ENCODE peak calls at places on chromosomes 4 and X, in six cellular contexts. P, I, H, E, A and X are unnamed samples.
A peak's percentile ranks its signal among the peaks of the same experiment; 100 is the strongest.

GRCh38 chrX:70998402-70999027 is 67.6 kb upstream of the SLC7A3 start:
- DNase-seq in I (no peak), H (no peak), P (no peak), E (no peak), A (peak; percentile 51), X (no peak)

GRCh38 chr4:47499705-47500104 is 14.6 kb downstream of the ATP10D start:
- DNase-seq in H (no peak), I (no peak), E (no peak), A (no peak), P (no peak), X (no peak)

GRCh38 chrX:39542316-39542715 is 555.4 kb downstream of the BCOR start:
- DNase-seq in P (no peak), E (no peak), H (no peak), I (no peak), A (no peak), X (no peak)

GRCh38 chrX:105973387-105973739 is 65.2 kb downstream of the SERPINA7 start:
- DNase-seq in I (no peak), E (no peak), H (no peak), A (no peak), P (no peak), X (no peak)

GRCh38 chr4:184461711-184462110 is 12.6 kb downstream of the IRF2 start:
- DNase-seq in H (peak; percentile 65), E (no peak), A (no peak), P (no peak), I (no peak), X (no peak)

GRCh38 chr4:87038837-87039715 is 104.3 kb downstream of the AFF1 start:
- DNase-seq in I (peak; percentile 90), H (peak; percentile 40), E (no peak), P (peak; percentile 44), A (peak; percentile 88), X (peak; percentile 89)

GRCh38 chr4:138275946-138276621 is 33.9 kb upstream of the SLC7A11 start:
- DNase-seq in A (no peak), I (no peak), H (no peak), E (no peak), P (no peak), X (no peak)

GRCh38 chr4:59608466-59608865 is 1591.7 kb upstream of the ADGRL3 start:
- DNase-seq in E (no peak), I (no peak), H (no peak), P (no peak), A (no peak), X (no peak)

DNA sequence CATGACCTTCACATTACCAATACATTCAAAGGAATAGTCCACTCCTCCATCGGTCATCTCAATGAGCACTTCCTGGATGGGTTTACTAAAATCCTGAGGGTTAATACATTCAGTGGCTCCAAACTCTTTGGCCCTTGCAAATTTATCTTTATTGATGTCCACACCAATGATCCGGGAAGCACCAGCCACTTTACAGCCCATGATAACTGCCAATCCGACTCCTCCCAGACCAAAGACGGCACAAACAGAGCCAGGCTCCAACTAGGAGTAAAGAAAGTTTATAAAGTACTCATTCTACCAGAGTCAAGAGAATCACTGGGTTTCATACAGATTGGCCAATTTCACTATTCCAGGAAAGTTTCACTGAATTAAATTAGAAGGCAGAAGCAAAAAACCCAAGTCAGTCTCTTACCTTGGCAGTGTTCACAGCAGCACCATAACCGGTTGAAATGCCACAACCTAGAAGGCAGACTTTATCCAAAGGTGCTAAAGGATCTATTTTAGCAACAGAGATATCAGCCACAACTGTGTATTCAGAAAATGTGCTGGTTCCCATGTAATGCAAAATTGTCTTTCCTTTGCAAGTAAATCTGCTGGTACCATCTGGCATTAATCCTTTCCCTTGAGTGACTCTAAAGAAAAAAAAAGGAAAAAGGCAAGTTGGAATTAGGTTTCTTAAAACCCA is 12.2 kb downstream of the ADH5 start:
- DNase-seq in P (no peak), E (no peak), A (no peak), H (no peak), I (no peak), X (no peak)
- H3K36me3 ChIP-seq in P (peaks cover 45% of the 10 kb centered on the region), E (peaks cover 100% of the 10 kb centered on the region), A (peaks cover 41% of the 10 kb centered on the region), H (peaks cover 43% of the 10 kb centered on the region), I (peaks cover 13% of the 10 kb centered on the region), X (peaks cover 12% of the 10 kb centered on the region)

GRCh38 chrX:675279-675886 is 44.8 kb downstream of the SHOX start:
- DNase-seq in E (no peak), P (no peak), H (no peak), A (no peak), I (no peak), X (no peak)
- H3K4me3 ChIP-seq in E (no peak overlapping the region), P (no peak overlapping the region), H (no peak overlapping the region), A (no peak overlapping the region), I (no peak overlapping the region), X (no peak overlapping the region)

GRCh38 chr4:8236141-8236919 is 33.2 kb upstream of the HTRA3 start:
- DNase-seq in E (no peak), I (peak; percentile 64), P (peak; percentile 18), A (no peak), H (peak; percentile 59), X (no peak)

GRCh38 chr4:8236920-8237195 is 32.7 kb upstream of the HTRA3 start:
- DNase-seq in H (peak; percentile 38), A (no peak), P (no peak), E (no peak), I (no peak), X (no peak)

GRCh38 chr4:8237256-8237989 is 32.1 kb upstream of the HTRA3 start:
- DNase-seq in I (no peak), H (peak; percentile 72), A (no peak), P (no peak), E (no peak), X (no peak)

GRCh38 chr4:8235224-8235623 is 34.3 kb upstream of the HTRA3 start:
- DNase-seq in H (no peak), A (no peak), I (no peak), E (no peak), P (no peak), X (no peak)

DNA sequence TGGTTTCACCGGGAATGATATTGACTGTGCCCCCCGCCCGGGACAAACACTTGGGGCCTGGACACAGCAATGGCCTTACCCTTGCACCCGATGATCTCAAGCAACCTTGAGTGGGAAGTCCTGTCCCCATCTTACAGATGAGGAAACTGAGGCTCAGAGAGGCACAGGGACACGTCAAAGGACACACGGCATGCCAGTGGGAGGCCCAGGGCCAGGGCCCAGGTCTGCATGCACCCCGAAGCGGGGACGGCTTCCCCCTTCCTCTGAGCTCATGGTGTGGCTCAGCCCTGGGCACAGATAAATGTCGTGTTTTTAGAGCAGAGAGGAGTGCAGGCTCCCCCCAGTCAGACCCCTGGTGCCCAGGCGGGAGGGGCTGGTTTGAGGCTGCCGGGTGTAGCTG is 33.9 kb upstream of the HTRA3 start:
- DNase-seq in P (no peak), H (no peak), I (no peak), A (no peak), E (no peak), X (no peak)
- H3K36me3 ChIP-seq in P (peaks cover 42% of the 10 kb centered on the region), H (no peaks in the 10 kb centered on the region), I (no peaks in the 10 kb centered on the region), A (no peaks in the 10 kb centered on the region), E (peaks cover 67% of the 10 kb centered on the region), X (no peaks in the 10 kb centered on the region)

GRCh38 chrX:103791233-103791632 is 14.6 kb downstream of the PLP1 start:
- DNase-seq in A (no peak), E (no peak), P (no peak), I (no peak), H (no peak), X (no peak)

GRCh38 chrX:103793541-103793932 is 16.9 kb downstream of the PLP1 start:
- DNase-seq in P (no peak), A (no peak), I (no peak), E (no peak), H (no peak), X (no peak)

GRCh38 chrX:103791826-103792458 is 15.3 kb downstream of the PLP1 start:
- DNase-seq in P (no peak), A (no peak), E (no peak), I (no peak), H (no peak), X (no peak)

GRCh38 chrX:103794117-103794516 is 17.5 kb downstream of the PLP1 start:
- DNase-seq in P (no peak), A (no peak), I (no peak), E (no peak), H (no peak), X (no peak)

DNA sequence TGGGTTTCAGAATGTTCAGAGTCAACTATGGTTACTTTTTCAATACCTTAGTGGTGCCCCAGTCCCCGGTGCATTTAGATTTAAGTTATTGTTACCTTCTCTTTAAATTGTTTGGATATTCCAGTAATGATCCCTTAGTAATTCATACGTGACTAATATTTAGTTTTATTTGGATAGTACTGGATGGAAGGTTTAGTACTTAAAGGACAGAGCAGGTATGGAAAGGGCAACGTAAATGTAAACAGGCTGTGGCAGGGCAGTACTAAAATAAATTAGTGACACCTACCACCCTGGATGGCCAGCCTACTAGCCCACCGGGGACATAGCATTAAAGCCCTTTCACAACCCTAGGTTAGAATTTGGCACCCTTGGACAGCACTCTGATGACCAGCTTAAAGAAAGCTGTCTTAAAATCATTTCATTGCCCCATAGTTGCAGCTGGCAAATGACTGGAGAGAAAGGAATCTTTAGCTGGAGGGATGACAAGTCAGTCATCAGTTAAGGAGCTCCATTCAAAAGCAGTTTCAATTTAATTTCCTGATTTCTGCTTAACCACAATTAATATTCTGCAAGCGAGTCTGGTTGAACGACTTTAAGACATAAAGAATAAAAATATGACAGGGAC is 16.4 kb downstream of the PLP1 start:
- DNase-seq in I (no peak), A (no peak), E (no peak), H (no peak), P (no peak), X (no peak)
- H3K4me3 ChIP-seq in I (no peak overlapping the region), A (no peak overlapping the region), E (no peak overlapping the region), H (no peak overlapping the region), P (no peak overlapping the region), X (no peak overlapping the region)

GRCh38 chr4:186607490-186607889 is 52.1 kb upstream of the MTNR1A start:
- DNase-seq in A (no peak), H (no peak), P (no peak), I (no peak), E (no peak), X (no peak)
- H3K36me3 ChIP-seq in A (peaks cover 63% of the 10 kb centered on the region), H (peaks cover 21% of the 10 kb centered on the region), P (peaks cover 7% of the 10 kb centered on the region), I (no peaks in the 10 kb centered on the region), E (peaks cover 45% of the 10 kb centered on the region), X (peaks cover 7% of the 10 kb centered on the region)